ENCODE peak calls at places on chromosomes 2 and 18, in six cellular contexts. O is HFF-Myc; P is activated T-cell treated with anti-CD3 and anti-CD28 coated beads, Interleukin-2, amount 50 U/mL, for 48 hours; N is tibial artery; U is breast epithelium; X is HuH-7.5. W is an unnamed sample.

GRCh38 chr2:201448067-201448466 is 3.2 kb downstream of the TRAK2 start:
- DNase-seq in N (no peak), P (no peak), X (no peak), O (no peak), U (no peak), W (no peak)

GRCh38 chr18:5463390-5463789 is 80.4 kb downstream of the EPB41L3 start:
- DNase-seq in O (no peak), X (no peak), P (no peak), U (peak), N (peak), W (peak)

GRCh38 chr2:234438322-234438977 is 58.4 kb downstream of the ARL4C start:
- DNase-seq in U (no peak), X (no peak), N (no peak), O (no peak), P (no peak), W (no peak)

GRCh38 chr2:168732506-168732905 is 69.9 kb upstream of the NOSTRIN start:
- DNase-seq in X (no peak), O (no peak), P (no peak), N (no peak), U (no peak), W (no peak)

GRCh38 chr2:241391892-241392665 is 36.0 kb downstream of the FARP2 start:
- DNase-seq in O (peak), U (no peak), X (peak), P (no peak), N (no peak), W (peak)

GRCh38 chr18:55243852-55244251 is 284.6 kb upstream of the CCDC68 start:
- DNase-seq in X (no peak), O (no peak), U (no peak), N (peak), P (no peak), W (peak)

GRCh38 chr18:47254341-47254939 is 3.0 kb upstream of the SKOR2 start:
- DNase-seq in P (no peak), U (no peak), N (no peak), O (peak), X (no peak), W (no peak)

GRCh38 chr18:49258938-49259337 is 201.5 kb downstream of the DYM start:
- DNase-seq in P (no peak), U (no peak), N (no peak), O (no peak), X (no peak), W (no peak)

GRCh38 chr2:179720173-179720772 is 141.1 kb downstream of the ZNF385B start:
- DNase-seq in U (no peak), N (no peak), P (no peak), X (no peak), O (no peak), W (peak)

GRCh38 chr2:61620244-61621159 is 82.3 kb upstream of the XPO1 start:
- DNase-seq in X (no peak), P (peak), N (peak), U (no peak), O (peak), W (peak)

GRCh38 chr2:71454221-71455010 is 1.1 kb downstream of the DYSF start:
- DNase-seq in U (no peak), O (no peak), N (peak), P (no peak), X (no peak), W (no peak)

GRCh38 chr2:217707116-217707742 is 295.6 kb downstream of the TNS1 start:
- DNase-seq in O (no peak), P (no peak), N (peak), U (peak), X (no peak), W (peak)

GRCh38 chr2:122660786-122661634 is 905.6 kb downstream of the TSN start:
- DNase-seq in X (no peak), P (no peak), N (no peak), O (no peak), U (no peak), W (peak)

GRCh38 chr2:236305531-236305930 is 41.3 kb upstream of the ASB18 start:
- DNase-seq in P (no peak), U (no peak), N (no peak), X (no peak), O (no peak), W (no peak)

GRCh38 chr2:239805043-239805329 is 220.2 kb downstream of the NDUFA10 start:
- DNase-seq in X (no peak), P (no peak), O (no peak), N (no peak), U (no peak), W (no peak)

GRCh38 chr18:23337599-23338444 is 115.3 kb upstream of the RIOK3 start:
- DNase-seq in O (no peak), N (no peak), P (no peak), U (no peak), X (no peak), W (peak)

GRCh38 chr2:43020296-43020695 is 206.1 kb downstream of the ZFP36L2 start:
- DNase-seq in U (no peak), X (no peak), P (no peak), O (no peak), N (peak), W (no peak)

W was measured in NCI-H69.